ENCODE peak calls at places on chromosomes 4 and X, in nine cellular contexts. P is right lobe of liver, O is left lung, F is retinal pigment epithelial cell, R is uterus, W is HFFc6, D is BE2C, L is endothelial cell, A is esophagus squamous epithelium. C is an unnamed sample.

GRCh38 chr4:15438939-15439524 is 11.2 kb downstream of the C1QTNF7 start:
- DNase-seq in P (no peak), O (no peak), F (no peak), R (no peak), W (peak; percentile 19), D (no peak), L (no peak), A (no peak), C (no peak)

GRCh38 chr4:185470503-185471195 is 884 bp downstream of the CCDC110 start:
- DNase-seq in P (peak; percentile 82), O (peak; percentile 67), F (no peak), R (peak; percentile 69), W (no peak), D (peak; percentile 38), L (no peak), A (peak; percentile 21), C (no peak)

GRCh38 chr4:82104578-82104977 is 269.2 kb downstream of the HNRNPD start:
- DNase-seq in P (no peak), O (no peak), F (no peak), R (no peak), W (no peak), D (no peak), L (no peak), A (no peak), C (no peak)

GRCh38 chr4:36256398-36256828 is 12.1 kb upstream of the ARAP2 start:
- DNase-seq in P (no peak), O (no peak), F (no peak), R (no peak), W (no peak), D (no peak), L (no peak), A (no peak), C (no peak)

GRCh38 chr4:163331629-163332360 is 601 bp downstream of the NPY1R start:
- DNase-seq in P (no peak), O (no peak), F (no peak), R (no peak), W (no peak), D (peak; percentile 27), L (peak; percentile 35), A (no peak), C (no peak)

GRCh38 chr4:33518852-33519251 is 2725.5 kb downstream of the ARAP2 start:
- DNase-seq in P (no peak), O (no peak), F (no peak), R (no peak), W (no peak), D (no peak), L (no peak), A (no peak), C (no peak)

GRCh38 chr4:85829276-85830051 is 354.5 kb downstream of the ARHGAP24 start:
- DNase-seq in P (no peak), O (no peak), F (peak; percentile 46), R (no peak), W (no peak), D (no peak), L (no peak), A (no peak), C (no peak)

GRCh38 chr4:88159137-88159725 is 792 bp upstream of the ABCG2 start:
- DNase-seq in P (no peak), O (peak; percentile 39), F (no peak), R (no peak), W (no peak), D (no peak), L (no peak), A (no peak), C (no peak)

GRCh38 chr4:57544811-57545654 is 434.8 kb upstream of the IGFBP7 start:
- DNase-seq in P (no peak), O (no peak), F (no peak), R (no peak), W (no peak), D (no peak), L (no peak), A (no peak), C (no peak)

GRCh38 chr4:973431-974397 is at the start of gene DGKQ:
- DNase-seq in P (peak; percentile 93), O (peak; percentile 90), F (no peak), R (peak; percentile 86), W (peak; percentile 64), D (peak; percentile 89), L (peak; percentile 87), A (peak; percentile 27), C (peak; percentile 71)

GRCh38 chr4:121688696-121689095 is 8.1 kb downstream of the ANXA5 start:
- DNase-seq in P (no peak), O (no peak), F (no peak), R (no peak), W (no peak), D (no peak), L (no peak), A (no peak), C (no peak)

GRCh38 chr4:1939664-1940509 is 68.7 kb downstream of the NSD2 start:
- DNase-seq in P (no peak), O (no peak), F (peak; percentile 54), R (no peak), W (peak; percentile 76), D (no peak), L (no peak), A (no peak), C (peak; percentile 31)

GRCh38 chr4:137065306-137065705 is 467.0 kb downstream of the PCDH18 start:
- DNase-seq in P (no peak), O (no peak), F (peak; percentile 12), R (no peak), W (no peak), D (no peak), L (no peak), A (no peak), C (no peak)

GRCh38 chr4:104749062-104749461 is 254.4 kb upstream of the CXXC4 start:
- DNase-seq in P (no peak), O (no peak), F (no peak), R (no peak), W (no peak), D (no peak), L (no peak), A (no peak), C (no peak)

GRCh38 chr4:17059192-17059634 is 160.8 kb upstream of the LDB2 start:
- DNase-seq in P (no peak), O (no peak), F (no peak), R (peak; percentile 37), W (peak; percentile 12), D (no peak), L (no peak), A (no peak), C (peak; percentile 86)

DNA sequence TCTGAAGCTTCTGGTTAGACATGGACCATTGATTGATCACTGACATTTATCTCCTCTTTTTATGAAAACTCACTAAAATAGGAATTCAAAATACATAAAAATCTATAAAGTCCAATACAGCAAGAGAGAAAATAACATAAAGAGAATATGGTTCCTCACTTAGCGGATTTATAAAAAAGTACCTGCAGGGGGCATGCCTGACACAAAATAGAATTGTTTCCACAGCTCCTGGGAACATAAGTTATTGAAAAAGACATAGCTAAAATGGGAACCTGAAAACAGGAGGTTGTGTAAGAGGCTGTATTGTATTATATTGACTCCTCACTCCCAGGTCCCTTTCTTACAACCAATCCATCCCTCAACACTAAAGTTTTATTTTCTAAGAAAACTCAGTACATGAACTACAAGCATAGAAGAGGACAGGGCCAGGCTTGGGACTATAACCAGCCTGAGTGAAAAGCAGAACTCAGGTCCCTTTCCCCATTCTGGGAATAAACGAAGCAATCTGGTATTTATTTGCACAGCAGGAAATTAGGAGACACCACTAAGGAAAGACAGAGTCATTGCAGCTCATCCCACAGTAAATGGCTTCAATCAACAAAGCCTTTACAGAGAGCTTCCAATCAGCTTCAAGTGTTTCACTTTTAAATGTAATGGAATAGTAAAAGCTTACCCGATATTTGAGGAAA is 121.1 kb upstream of the NDST4 start:
- DNase-seq in P (no peak), O (no peak), F (no peak), R (no peak), W (no peak), D (peak; percentile 6), L (peak; percentile 15), A (no peak), C (no peak)
- TF ChIP-seq CTCF in P (peak; percentile 19), O (no peak), F (peak; percentile 34), R (no peak), W (peak; percentile 17), D (peak; percentile 43), L (peak; percentile 68), A (no peak), C (no peak)

GRCh38 chrX:73839152-73839551 is 276.2 kb downstream of the CHIC1 start:
- DNase-seq in P (no peak), O (no peak), F (no peak), R (no peak), W (no peak), D (no peak), L (no peak), A (no peak), C (no peak)
- TF ChIP-seq CTCF in P (no peak), O (no peak), F (no peak), R (no peak), W (no peak), D (no peak), L (no peak), A (no peak), C (no peak)

GRCh38 chr4:4440333-4441061 is 53.6 kb downstream of the NSG1 start:
- DNase-seq in P (no peak), O (no peak), F (no peak), R (no peak), W (no peak), D (no peak), L (no peak), A (no peak), C (no peak)

GRCh38 chr4:4438891-4439290 is 52.0 kb downstream of the NSG1 start:
- DNase-seq in P (no peak), O (no peak), F (no peak), R (no peak), W (no peak), D (no peak), L (no peak), A (no peak), C (no peak)

GRCh38 chr4:4439782-4440181 is 52.9 kb downstream of the NSG1 start:
- DNase-seq in P (no peak), O (no peak), F (no peak), R (no peak), W (no peak), D (no peak), L (no peak), A (no peak), C (no peak)

GRCh38 chr4:4446434-4446833 is 59.5 kb downstream of the NSG1 start:
- DNase-seq in P (no peak), O (no peak), F (no peak), R (no peak), W (peak; percentile 59), D (no peak), L (no peak), A (no peak), C (no peak)

DNA sequence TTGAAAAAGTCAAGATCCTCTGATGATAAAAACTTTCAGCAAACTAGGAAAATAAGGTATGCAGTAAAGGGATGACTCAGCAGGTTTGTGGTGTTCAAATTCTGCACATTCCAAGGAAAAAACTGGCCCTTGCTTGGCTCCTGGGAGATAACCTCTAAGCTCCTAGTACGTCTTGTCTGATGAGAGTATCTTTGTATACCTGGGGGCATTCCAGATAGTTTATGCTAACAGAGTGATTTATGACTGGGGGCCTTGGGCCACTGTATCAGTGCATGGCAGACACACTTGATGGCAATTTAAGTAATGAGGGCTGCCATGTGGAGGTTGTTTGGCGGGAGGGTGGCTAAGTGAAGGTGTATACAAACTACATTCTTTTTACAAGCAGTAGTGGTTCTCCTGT is 56.9 kb downstream of the NSG1 start:
- DNase-seq in P (no peak), O (no peak), F (peak; percentile 25), R (no peak), W (peak; percentile 56), D (no peak), L (no peak), A (no peak), C (no peak)
- TF ChIP-seq CTCF in P (no peak), O (no peak), F (no peak), R (no peak), W (no peak), D (no peak), L (no peak), A (no peak), C (no peak)

GRCh38 chr4:181956502-181956901 is 286.7 kb upstream of the TENM3 start:
- DNase-seq in P (no peak), O (no peak), F (no peak), R (no peak), W (no peak), D (no peak), L (no peak), A (no peak), C (no peak)
- TF ChIP-seq CTCF in P (no peak), O (no peak), F (no peak), R (no peak), W (no peak), D (no peak), L (no peak), A (no peak), C (no peak)